ENCODE peak calls at places on chromosome 7, in seven cellular contexts. M is CD14-positive monocyte, Q is ureter, D is RCC 7860, T is MM.1S, G is dorsolateral prefrontal cortex, F is SK-N-DZ. A is an unnamed sample.

GRCh38 chr7:28358423-28358868 is 53.9 kb upstream of the CREB5 start:
- DNase-seq in Q (no peak), F (no peak), D (peak), T (no peak), M (no peak), G (no peak), A (no peak)

GRCh38 chr7:150966002-150966401 is 12.1 kb downstream of the KCNH2 start:
- DNase-seq in T (no peak), D (no peak), Q (no peak), G (no peak), M (no peak), F (peak), A (no peak)

GRCh38 chr7:68314208-68314607 is 1284.1 kb upstream of the AUTS2 start:
- DNase-seq in M (no peak), D (no peak), F (no peak), T (no peak), G (no peak), Q (no peak), A (no peak)

GRCh38 chr7:17948503-17949238 is 8.4 kb upstream of the SNX13 start:
- DNase-seq in T (no peak), Q (no peak), M (no peak), F (no peak), D (no peak), G (no peak), A (no peak)

GRCh38 chr7:128939075-128939860 is 1.5 kb downstream of the IRF5 start:
- DNase-seq in D (no peak), Q (no peak), G (no peak), F (no peak), T (peak), M (no peak), A (no peak)

GRCh38 chr7:152000191-152000590 is 25.3 kb upstream of the GALNT11 start:
- DNase-seq in D (no peak), Q (no peak), T (no peak), G (no peak), M (no peak), F (no peak), A (no peak)

GRCh38 chr7:54743580-54743979 is 15.4 kb downstream of the SEC61G start:
- DNase-seq in D (no peak), T (peak), Q (no peak), M (no peak), F (no peak), G (no peak), A (no peak)

GRCh38 chr7:70016044-70016770 is 417.9 kb downstream of the AUTS2 start:
- DNase-seq in D (no peak), T (no peak), M (no peak), Q (no peak), G (no peak), F (no peak), A (no peak)

GRCh38 chr7:22728416-22729029 is 1.5 kb downstream of the IL6 start:
- DNase-seq in T (peak), D (peak), Q (no peak), G (no peak), F (no peak), M (no peak), A (peak)

GRCh38 chr7:18177815-18178660 is 150.4 kb upstream of the PRPS1L1 start:
- DNase-seq in Q (peak), F (no peak), G (no peak), M (peak), D (no peak), T (peak), A (no peak)

GRCh38 chr7:47314728-47315601 is 266.9 kb downstream of the TNS3 start:
- DNase-seq in F (no peak), T (no peak), G (peak), Q (no peak), D (no peak), M (no peak), A (peak)

GRCh38 chr7:26658698-26659084 is 205.7 kb downstream of the SKAP2 start:
- DNase-seq in T (no peak), M (no peak), D (no peak), Q (no peak), F (no peak), G (no peak), A (peak)

GRCh38 chr7:143882611-143883078 is 19.3 kb downstream of the TCAF1 start:
- DNase-seq in G (peak), T (no peak), M (no peak), D (no peak), F (peak), Q (peak), A (peak)

GRCh38 chr7:133947458-133948044 is 179.6 kb upstream of the LRGUK start:
- DNase-seq in D (no peak), G (no peak), M (no peak), F (no peak), T (no peak), Q (no peak), A (no peak)

GRCh38 chr7:117673839-117674238 is 194.0 kb downstream of the CFTR start:
- DNase-seq in M (no peak), G (no peak), Q (no peak), T (peak), D (peak), F (no peak), A (peak)

GRCh38 chr7:128741491-128741890 is 2.3 kb downstream of the CALU start:
- DNase-seq in T (no peak), M (no peak), D (no peak), Q (no peak), G (no peak), F (no peak), A (no peak)

A was measured in midbrain.